ENCODE peak calls at places on chromosomes 3 and 15, in six cellular contexts. One of them, this sample, is unnamed. For H3K27me3 and H3K36me3, the result is how much of the 10 kb centered on the place peaks cover.

GRCh38 chr15:65772909-65773308 is 19.2 kb downstream of the DENND4A start:
- DNase-seq in Panc1: no peak
- DNase-seq in heart right ventricle: no peak
- DNase-seq in ovary: no peak
- DNase-seq in transverse colon: no peak
- DNase-seq in body of pancreas: no peak
- DNase-seq in this sample: no peak

GRCh38 chr15:69060744-69061143 is 46.2 kb downstream of the NOX5 start:
- DNase-seq in Panc1: no peak
- DNase-seq in heart right ventricle: no peak
- DNase-seq in ovary: no peak
- DNase-seq in transverse colon: no peak
- DNase-seq in body of pancreas: no peak
- DNase-seq in this sample: no peak

GRCh38 chr3:58045084-58045483 is 36.9 kb downstream of the FLNB start:
- DNase-seq in Panc1: no peak
- DNase-seq in heart right ventricle: no peak
- DNase-seq in ovary: no peak
- DNase-seq in transverse colon: no peak
- DNase-seq in body of pancreas: no peak
- DNase-seq in this sample: no peak

GRCh38 chr3:122893282-122893681 is 98.4 kb downstream of the SLC49A4 start:
- DNase-seq in Panc1: peak
- DNase-seq in heart right ventricle: no peak
- DNase-seq in ovary: no peak
- DNase-seq in transverse colon: no peak
- DNase-seq in body of pancreas: no peak
- DNase-seq in this sample: no peak

GRCh38 chr15:90570643-90571042 is 40.9 kb downstream of the CRTC3 start:
- DNase-seq in Panc1: no peak
- DNase-seq in heart right ventricle: no peak
- DNase-seq in ovary: no peak
- DNase-seq in transverse colon: no peak
- DNase-seq in body of pancreas: no peak
- DNase-seq in this sample: no peak

GRCh38 chr15:72078887-72079286 is 39.1 kb downstream of the MYO9A start:
- DNase-seq in Panc1: no peak
- DNase-seq in heart right ventricle: no peak
- DNase-seq in ovary: no peak
- DNase-seq in transverse colon: no peak
- DNase-seq in body of pancreas: no peak
- DNase-seq in this sample: no peak

GRCh38 chr3:69439683-69440270 is 53.9 kb upstream of the FRMD4B start:
- DNase-seq in Panc1: no peak
- DNase-seq in heart right ventricle: no peak
- DNase-seq in ovary: no peak
- DNase-seq in transverse colon: no peak
- DNase-seq in body of pancreas: no peak
- DNase-seq in this sample: no peak

GRCh38 chr3:154244644-154245043 is 79.6 kb downstream of the DHX36 start:
- DNase-seq in Panc1: no peak
- DNase-seq in heart right ventricle: no peak
- DNase-seq in ovary: no peak
- DNase-seq in transverse colon: no peak
- DNase-seq in body of pancreas: no peak
- DNase-seq in this sample: no peak

GRCh38 chr15:34851751-34852150 is 56.4 kb upstream of the ACTC1 start:
- DNase-seq in Panc1: no peak
- DNase-seq in heart right ventricle: no peak
- DNase-seq in ovary: no peak
- DNase-seq in transverse colon: no peak
- DNase-seq in body of pancreas: no peak
- DNase-seq in this sample: no peak

GRCh38 chr15:39878401-39878775 is 41.7 kb downstream of the GPR176 start:
- DNase-seq in Panc1: no peak
- DNase-seq in heart right ventricle: no peak
- DNase-seq in ovary: no peak
- DNase-seq in transverse colon: no peak
- DNase-seq in body of pancreas: no peak
- DNase-seq in this sample: no peak

GRCh38 chr3:13484861-13485590 is 4.9 kb downstream of the HDAC11 start:
- DNase-seq in Panc1: no peak
- DNase-seq in heart right ventricle: peak
- DNase-seq in ovary: peak
- DNase-seq in transverse colon: peak
- DNase-seq in body of pancreas: peak
- DNase-seq in this sample: peak

GRCh38 chr3:143831208-143831607 is 17.1 kb downstream of the SLC9A9 start:
- DNase-seq in Panc1: no peak
- DNase-seq in heart right ventricle: no peak
- DNase-seq in ovary: no peak
- DNase-seq in transverse colon: no peak
- DNase-seq in body of pancreas: no peak
- DNase-seq in this sample: no peak

GRCh38 chr3:56939759-56940323 is 120.6 kb upstream of the SPATA12 start:
- DNase-seq in Panc1: no peak
- DNase-seq in heart right ventricle: no peak
- DNase-seq in ovary: no peak
- DNase-seq in transverse colon: no peak
- DNase-seq in body of pancreas: no peak
- DNase-seq in this sample: peak

GRCh38 chr3:146026547-146026946 is 134.4 kb downstream of the PLOD2 start:
- DNase-seq in Panc1: no peak
- DNase-seq in heart right ventricle: no peak
- DNase-seq in ovary: no peak
- DNase-seq in transverse colon: no peak
- DNase-seq in body of pancreas: no peak
- DNase-seq in this sample: no peak

GRCh38 chr3:15794842-15795562 is 2.8 kb downstream of the ANKRD28 start:
- DNase-seq in Panc1: no peak
- DNase-seq in heart right ventricle: no peak
- DNase-seq in ovary: no peak
- DNase-seq in transverse colon: no peak
- DNase-seq in body of pancreas: no peak
- DNase-seq in this sample: no peak

GRCh38 chr3:23162939-23163338 is 40.2 kb upstream of the UBE2E2 start:
- DNase-seq in Panc1: no peak
- DNase-seq in heart right ventricle: no peak
- DNase-seq in ovary: no peak
- DNase-seq in transverse colon: no peak
- DNase-seq in body of pancreas: no peak
- DNase-seq in this sample: no peak

GRCh38 chr3:23161896-23162570 is 41.1 kb upstream of the UBE2E2 start:
- DNase-seq in Panc1: no peak
- DNase-seq in heart right ventricle: no peak
- DNase-seq in ovary: no peak
- DNase-seq in transverse colon: no peak
- DNase-seq in body of pancreas: no peak
- DNase-seq in this sample: no peak

GRCh38 chr3:23157331-23157730 is 45.8 kb upstream of the UBE2E2 start:
- DNase-seq in Panc1: no peak
- DNase-seq in heart right ventricle: no peak
- DNase-seq in ovary: no peak
- DNase-seq in transverse colon: no peak
- DNase-seq in body of pancreas: no peak
- DNase-seq in this sample: no peak

GRCh38 chr3:23159929-23160328 is 43.2 kb upstream of the UBE2E2 start:
- DNase-seq in Panc1: peak
- DNase-seq in heart right ventricle: no peak
- DNase-seq in ovary: no peak
- DNase-seq in transverse colon: no peak
- DNase-seq in body of pancreas: no peak
- DNase-seq in this sample: no peak

GRCh38 chr3:23161308-23161707 is 41.8 kb upstream of the UBE2E2 start:
- DNase-seq in Panc1: no peak
- DNase-seq in heart right ventricle: no peak
- DNase-seq in ovary: no peak
- DNase-seq in transverse colon: no peak
- DNase-seq in body of pancreas: no peak
- DNase-seq in this sample: no peak
- H3K4me3 ChIP-seq in Panc1: no peak
- H3K4me3 ChIP-seq in heart right ventricle: no peak
- H3K4me3 ChIP-seq in ovary: no peak
- H3K4me3 ChIP-seq in transverse colon: no peak
- H3K4me3 ChIP-seq in body of pancreas: no peak
- H3K4me3 ChIP-seq in this sample: no peak

GRCh38 chr3:194197981-194198695 is 62.2 kb downstream of the HES1 start:
- DNase-seq in Panc1: no peak
- DNase-seq in heart right ventricle: no peak
- DNase-seq in ovary: no peak
- DNase-seq in transverse colon: no peak
- DNase-seq in body of pancreas: no peak
- DNase-seq in this sample: no peak
- H3K27me3 ChIP-seq in Panc1: under half
- H3K27me3 ChIP-seq in heart right ventricle: under half
- H3K27me3 ChIP-seq in ovary: under half
- H3K27me3 ChIP-seq in transverse colon: under half
- H3K27me3 ChIP-seq in body of pancreas: under half
- H3K27me3 ChIP-seq in this sample: under half

DNA sequence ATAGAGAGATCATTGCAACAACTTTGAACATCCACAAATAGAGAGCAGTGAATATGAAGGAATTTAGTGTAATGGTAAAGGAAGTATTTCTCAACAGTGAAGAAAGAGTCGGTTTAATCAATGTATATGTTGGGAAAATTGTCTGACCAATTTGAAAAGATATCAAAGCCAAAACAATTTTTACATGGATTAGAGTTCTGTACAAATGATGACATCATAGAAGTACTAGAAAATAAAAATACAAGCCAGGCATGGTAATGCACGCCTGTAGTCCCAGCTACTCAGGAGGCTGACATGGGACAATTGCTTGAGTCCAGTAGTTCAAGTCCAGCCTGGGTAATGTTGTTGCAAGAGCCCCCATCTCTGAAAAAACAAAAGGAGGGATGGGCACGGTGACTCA is 26.0 kb upstream of the TMEM42 start:
- DNase-seq in Panc1: no peak
- DNase-seq in heart right ventricle: no peak
- DNase-seq in ovary: no peak
- DNase-seq in transverse colon: no peak
- DNase-seq in body of pancreas: no peak
- DNase-seq in this sample: no peak
- H3K36me3 ChIP-seq in Panc1: under half
- H3K36me3 ChIP-seq in heart right ventricle: under half
- H3K36me3 ChIP-seq in ovary: under half
- H3K36me3 ChIP-seq in transverse colon: under half
- H3K36me3 ChIP-seq in body of pancreas: under half
- H3K36me3 ChIP-seq in this sample: under half

GRCh38 chr3:9302425-9303181 is 53.2 kb upstream of the SRGAP3 start:
- DNase-seq in Panc1: peak
- DNase-seq in heart right ventricle: peak
- DNase-seq in ovary: peak
- DNase-seq in transverse colon: peak
- DNase-seq in body of pancreas: peak
- DNase-seq in this sample: peak
- H3K4me3 ChIP-seq in Panc1: no peak
- H3K4me3 ChIP-seq in heart right ventricle: peak
- H3K4me3 ChIP-seq in ovary: peak
- H3K4me3 ChIP-seq in transverse colon: peak
- H3K4me3 ChIP-seq in body of pancreas: no peak
- H3K4me3 ChIP-seq in this sample: peak

GRCh38 chr15:74784426-74784825 is 2.5 kb downstream of the CSK start:
- DNase-seq in Panc1: no peak
- DNase-seq in heart right ventricle: no peak
- DNase-seq in ovary: no peak
- DNase-seq in transverse colon: no peak
- DNase-seq in body of pancreas: no peak
- DNase-seq in this sample: no peak
- H3K27me3 ChIP-seq in Panc1: under half
- H3K27me3 ChIP-seq in heart right ventricle: under half
- H3K27me3 ChIP-seq in ovary: under half
- H3K27me3 ChIP-seq in transverse colon: under half
- H3K27me3 ChIP-seq in body of pancreas: under half
- H3K27me3 ChIP-seq in this sample: under half

DNA sequence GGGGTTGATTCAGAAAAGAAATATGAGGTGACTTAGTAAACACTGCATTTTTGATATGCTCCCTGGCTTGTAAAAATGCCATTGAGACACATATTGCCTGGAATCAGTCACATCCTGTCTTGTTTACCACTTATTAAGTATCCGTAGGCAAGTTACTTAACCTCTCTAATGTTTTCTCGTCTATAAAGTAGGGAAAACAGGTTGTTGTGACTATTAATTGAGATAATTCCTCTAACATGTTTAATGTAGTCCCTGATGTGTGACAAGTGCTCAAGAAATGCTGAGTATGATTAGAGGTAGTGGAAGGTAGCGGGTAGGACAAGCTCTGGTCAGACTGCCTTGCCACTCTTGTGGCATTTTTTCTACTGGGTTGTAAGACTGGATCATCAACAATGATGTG is 54.1 kb downstream of the NFKBIZ start:
- DNase-seq in Panc1: no peak
- DNase-seq in heart right ventricle: no peak
- DNase-seq in ovary: no peak
- DNase-seq in transverse colon: no peak
- DNase-seq in body of pancreas: no peak
- DNase-seq in this sample: no peak
- H3K36me3 ChIP-seq in Panc1: under half
- H3K36me3 ChIP-seq in heart right ventricle: under half
- H3K36me3 ChIP-seq in ovary: under half
- H3K36me3 ChIP-seq in transverse colon: under half
- H3K36me3 ChIP-seq in body of pancreas: under half
- H3K36me3 ChIP-seq in this sample: under half

This sample was measured in H7.